ENCODE peak calls at places on chromosome 20, in four cellular contexts. X is psoas muscle, F is progenitor cell of endocrine pancreas, G is suprapubic skin. O is an unnamed sample.

GRCh38 chr20:40564997-40565680 is 123.9 kb downstream of the MAFB start:
- DNase-seq in X (no peak), F (no peak), G (no peak), O (no peak)

GRCh38 chr20:63024573-63025392 is 18.0 kb upstream of the BHLHE23 start:
- DNase-seq in X (peak), F (no peak), G (peak), O (no peak)

GRCh38 chr20:25136643-25137559 is 55.0 kb upstream of the VSX1 start:
- DNase-seq in X (peak), F (no peak), G (no peak), O (no peak)

GRCh38 chr20:44247676-44248419 is 740 bp downstream of the GDAP1L1 start:
- DNase-seq in X (no peak), F (peak), G (no peak), O (peak)

GRCh38 chr20:62707281-62707941 is 1.2 kb upstream of the NTSR1 start:
- DNase-seq in X (no peak), F (no peak), G (no peak), O (no peak)

GRCh38 chr20:1330075-1330830 is 1.3 kb upstream of the SDCBP2 start:
- DNase-seq in X (peak), F (no peak), G (peak), O (no peak)

GRCh38 chr20:9958693-9959092 is 76.1 kb upstream of the ANKEF1 start:
- DNase-seq in X (no peak), F (no peak), G (no peak), O (no peak)

GRCh38 chr20:25008388-25009217 is 16.1 kb upstream of the APMAP start:
- DNase-seq in X (peak), F (no peak), G (no peak), O (no peak)

GRCh38 chr20:25197173-25197869 is 1.8 kb downstream of the ENTPD6 start:
- DNase-seq in X (no peak), F (no peak), G (no peak), O (peak)

GRCh38 chr20:4951299-4951698 is 50.0 kb downstream of the SLC23A2 start:
- DNase-seq in X (no peak), F (no peak), G (no peak), O (no peak)

GRCh38 chr20:63847374-63848002 is 13.8 kb upstream of the ABHD16B start:
- DNase-seq in X (no peak), F (no peak), G (no peak), O (no peak)

O was measured in CD8-positive, alpha-beta memory T cell.